ENCODE peak calls at places on chromosomes 13 and 19, in ten cellular contexts. R is C1 segment of cervical spinal cord; P is mesendoderm; W is stimulated activated CD4-positive, alpha-beta T cell treated with anti-CD3 and anti-CD28 coated beads, Interleukin-2, amount 100 ng/mL, for 24 hours; J is NCI-H1092; V is T-cell; Q is AG08396; A is stimulated activated CD8-positive, alpha-beta memory T cell treated with anti-CD3 and anti-CD28 coated beads, Interleukin-2, amount 100 ng/mL, for 48 hours; M is T follicular helper cell; K is RKO. E is an unnamed sample.

GRCh38 chr19:3607398-3608078 is 863 bp upstream of the TBXA2R start:
- DNase-seq in V (no peak), K (no peak), R (no peak), J (no peak), Q (peak), A (no peak), M (no peak), W (no peak), P (peak), E (no peak)

GRCh38 chr13:95368998-95369397 is 67.7 kb upstream of the ABCC4 start:
- DNase-seq in W (no peak), Q (no peak), K (no peak), J (no peak), R (no peak), P (no peak), V (no peak), A (no peak), M (no peak), E (no peak)

GRCh38 chr19:10918359-10918758 is 10.1 kb downstream of the YIPF2 start:
- DNase-seq in W (no peak), K (no peak), M (no peak), V (no peak), Q (no peak), A (no peak), R (no peak), P (no peak), J (no peak), E (no peak)

GRCh38 chr19:28264556-28264955 is 948.4 kb downstream of the UQCRFS1 start:
- DNase-seq in W (no peak), A (no peak), K (no peak), R (no peak), J (no peak), V (no peak), Q (no peak), P (peak), M (no peak), E (no peak)

GRCh38 chr13:51425410-51426042 is 27.3 kb downstream of the INTS6 start:
- DNase-seq in W (no peak), K (no peak), Q (peak), J (no peak), P (peak), A (no peak), R (no peak), M (no peak), V (no peak), E (peak)

GRCh38 chr19:13459351-13459750 is 46.9 kb downstream of the CACNA1A start:
- DNase-seq in J (peak), A (no peak), M (no peak), W (no peak), R (peak), V (no peak), P (no peak), Q (no peak), K (no peak), E (no peak)

GRCh38 chr13:57123660-57124059 is 17.1 kb upstream of the PRR20A start:
- DNase-seq in R (no peak), W (no peak), J (peak), M (no peak), Q (no peak), K (no peak), A (no peak), P (no peak), V (no peak), E (no peak)

GRCh38 chr13:48891586-48891985 is 84.1 kb upstream of the FNDC3A start:
- DNase-seq in W (no peak), K (peak), Q (peak), J (no peak), P (no peak), R (no peak), V (no peak), A (no peak), M (no peak), E (no peak)

GRCh38 chr13:58298556-58299135 is 667.1 kb downstream of the PCDH17 start:
- DNase-seq in W (no peak), V (no peak), Q (no peak), M (no peak), R (no peak), A (no peak), J (no peak), K (no peak), P (no peak), E (no peak)

GRCh38 chr19:6071103-6071485 is 39.2 kb downstream of the RFX2 start:
- DNase-seq in Q (peak), J (no peak), A (no peak), P (no peak), M (no peak), V (no peak), R (no peak), W (no peak), K (no peak), E (peak)

GRCh38 chr19:48501961-48502719 is 9.5 kb downstream of the LMTK3 start:
- DNase-seq in R (no peak), M (peak), V (peak), P (peak), W (peak), K (peak), J (no peak), A (peak), Q (no peak), E (no peak)

GRCh38 chr13:21033224-21033855 is 28.0 kb downstream of the LATS2 start:
- DNase-seq in M (no peak), J (no peak), V (no peak), R (no peak), A (no peak), P (peak), W (no peak), K (no peak), Q (no peak), E (peak)

GRCh38 chr19:42421591-42422031 is 5.6 kb downstream of the LIPE start:
- DNase-seq in K (peak), J (no peak), A (no peak), P (no peak), W (no peak), Q (peak), R (no peak), V (no peak), M (no peak), E (no peak)

GRCh38 chr19:29806098-29806866 is 5.5 kb upstream of the CCNE1 start:
- DNase-seq in J (no peak), W (no peak), M (no peak), V (no peak), Q (peak), K (peak), R (no peak), A (no peak), P (peak), E (peak)

GRCh38 chr19:18519962-18520847 is 1.7 kb downstream of the ELL start:
- DNase-seq in J (no peak), V (peak), R (no peak), M (peak), P (peak), K (peak), W (peak), A (no peak), Q (peak), E (peak)

GRCh38 chr13:77250968-77251367 is 75.9 kb downstream of the MYCBP2 start:
- DNase-seq in V (no peak), R (no peak), J (no peak), Q (no peak), M (no peak), K (no peak), W (no peak), P (no peak), A (no peak), E (no peak)

GRCh38 chr19:41599175-41599966 is 23.4 kb downstream of the CEACAM21 start:
- DNase-seq in V (no peak), P (no peak), Q (no peak), W (no peak), M (no peak), R (no peak), J (no peak), A (no peak), K (no peak), E (no peak)

GRCh38 chr13:21074601-21075302 is 13.4 kb upstream of the LATS2 start:
- DNase-seq in J (no peak), Q (no peak), M (no peak), K (no peak), V (peak), R (no peak), P (peak), W (peak), A (peak), E (no peak)

GRCh38 chr19:44905437-44906160 is at the start of gene APOE:
- DNase-seq in W (no peak), J (no peak), M (no peak), K (no peak), V (no peak), Q (no peak), A (no peak), P (peak), R (peak), E (no peak)

GRCh38 chr13:35472308-35473008 is 4.0 kb downstream of the MAB21L1 start:
- DNase-seq in Q (no peak), W (no peak), J (no peak), R (no peak), A (no peak), V (no peak), P (peak), M (no peak), K (no peak), E (peak)

GRCh38 chr19:52992109-52993004 is 21.4 kb upstream of the ERVV-1 start:
- DNase-seq in P (peak), K (peak), A (no peak), J (no peak), R (no peak), V (no peak), M (no peak), Q (peak), W (no peak), E (peak)

GRCh38 chr13:21688056-21688455 is 17.2 kb downstream of the FGF9 start:
- DNase-seq in M (no peak), K (no peak), P (no peak), R (no peak), V (no peak), J (no peak), W (no peak), A (no peak), Q (no peak), E (no peak)

GRCh38 chr13:21328836-21329477 is 130.1 kb downstream of the ZDHHC20 start:
- DNase-seq in M (no peak), V (no peak), Q (no peak), K (no peak), W (no peak), A (no peak), P (no peak), R (no peak), J (no peak), E (no peak)

GRCh38 chr19:29724102-29724641 is 9.1 kb upstream of the C19orf12 start:
- DNase-seq in W (peak), K (no peak), R (no peak), P (peak), M (no peak), V (no peak), A (peak), Q (peak), J (peak), E (no peak)

GRCh38 chr19:7781157-7781556 is 18.1 kb downstream of the CLEC4M start:
- DNase-seq in V (no peak), K (no peak), Q (no peak), M (no peak), J (no peak), R (no peak), W (no peak), P (no peak), A (no peak), E (no peak)

GRCh38 chr13:29936051-29936813 is 85.8 kb upstream of the UBL3 start:
- DNase-seq in R (no peak), Q (no peak), V (no peak), M (no peak), W (peak), P (no peak), A (no peak), J (no peak), K (no peak), E (no peak)